ENCODE peak calls at places on chromosomes 1 and 21, in four cellular contexts. Z is ovary, N is heart right ventricle, Y is cardiac muscle cell. S is an unnamed sample. For H3K9me3 and H3K4me1, the result is how much of the 10 kb centered on the place peaks cover.

GRCh38 chr1:225447649-225448048 is 19.8 kb upstream of the LBR start:
- DNase-seq in N (no peak), Z (peak), Y (peak), S (no peak)

GRCh38 chr1:43370564-43370963 is 2.8 kb upstream of the ELOVL1 start:
- DNase-seq in N (no peak), Y (no peak), Z (no peak), S (no peak)

GRCh38 chr1:19311503-19311930 is 427 bp downstream of the AKR7A2 start:
- DNase-seq in Z (no peak), Y (no peak), N (no peak), S (no peak)

GRCh38 chr1:169528214-169529067 is 42.7 kb upstream of the SLC19A2 start:
- DNase-seq in Z (no peak), Y (no peak), N (no peak), S (no peak)

GRCh38 chr1:182642461-182642860 is 38.3 kb upstream of the RGS16 start:
- DNase-seq in Z (no peak), N (no peak), Y (no peak), S (no peak)

GRCh38 chr1:5770981-5771765 is 221.1 kb downstream of the NPHP4 start:
- DNase-seq in N (no peak), Y (peak), Z (peak), S (no peak)

GRCh38 chr1:202959276-202959620 is 1.1 kb upstream of the ADIPOR1 start:
- DNase-seq in N (no peak), Z (no peak), Y (no peak), S (no peak)

GRCh38 chr1:30706528-30706927 is 16.9 kb downstream of the MATN1 start:
- DNase-seq in Y (peak), N (peak), Z (no peak), S (no peak)

GRCh38 chr21:26966978-26967913 is at the start of gene ADAMTS5:
- DNase-seq in Y (peak), Z (peak), N (peak), S (no peak)

GRCh38 chr21:24290151-24290833 is 1317.0 kb downstream of the MRPL39 start:
- DNase-seq in Z (no peak), N (no peak), Y (no peak), S (no peak)

GRCh38 chr1:232599178-232600041 is 30.5 kb downstream of the SIPA1L2 start:
- DNase-seq in Y (no peak), N (no peak), Z (no peak), S (no peak)

GRCh38 chr1:198776602-198777029 is 137.8 kb downstream of the PTPRC start:
- DNase-seq in N (peak), Y (peak), Z (no peak), S (no peak)

GRCh38 chr1:86318431-86318830 is 77.7 kb downstream of the ODF2L start:
- DNase-seq in Y (no peak), N (no peak), Z (no peak), S (no peak)

GRCh38 chr1:39409055-39409816 is 82.2 kb upstream of the BMP8A start:
- DNase-seq in Z (peak), N (peak), Y (peak), S (no peak)
- H3K9me3 ChIP-seq in Z (under half), N (under half), Y (under half), S (under half)

GRCh38 chr21:41429925-41430491 is 4.0 kb downstream of the MX1 start:
- DNase-seq in N (no peak), Y (no peak), Z (no peak), S (no peak)

GRCh38 chr21:41428847-41429246 is 2.8 kb downstream of the MX1 start:
- DNase-seq in Y (no peak), Z (no peak), N (no peak), S (no peak)

GRCh38 chr21:41428311-41428710 is 2.3 kb downstream of the MX1 start:
- DNase-seq in Z (no peak), Y (no peak), N (no peak), S (no peak)

GRCh38 chr21:41427556-41427955 is 1.5 kb downstream of the MX1 start:
- DNase-seq in N (no peak), Z (no peak), Y (no peak), S (no peak)

GRCh38 chr21:41429305-41429704 is 3.3 kb downstream of the MX1 start:
- DNase-seq in Z (no peak), N (no peak), Y (no peak), S (no peak)
- H3K4me1 ChIP-seq in Z (under half), N (under half), Y (under half), S (under half)

GRCh38 chr1:152683846-152684245 is 2.1 kb upstream of the LCE2B start:
- DNase-seq in Y (no peak), Z (no peak), N (no peak), S (no peak)

DNA sequence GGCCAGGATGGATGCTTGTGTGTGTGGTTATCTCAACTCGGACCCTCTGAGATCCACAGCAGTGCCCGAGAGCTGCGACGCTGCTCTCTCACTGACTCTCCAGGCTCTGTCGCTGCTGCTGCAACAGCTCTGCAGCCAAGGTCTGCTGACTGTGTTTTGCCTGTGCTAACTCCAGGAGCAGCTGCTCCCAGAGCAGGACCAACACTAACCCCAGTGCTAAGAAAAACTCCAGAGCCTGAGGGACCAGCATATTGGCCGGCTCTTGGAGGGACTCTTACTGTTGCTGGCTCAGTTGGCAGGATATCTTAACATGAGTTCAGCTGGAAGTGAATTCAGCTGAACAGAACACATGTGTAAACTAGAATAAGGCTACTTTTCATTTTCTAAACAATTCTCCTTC is 4.4 kb downstream of the LCE2C start:
- DNase-seq in Y (no peak), Z (no peak), N (no peak), S (no peak)
- H3K9me3 ChIP-seq in Y (under half), Z (under half), N (under half), S (under half)

GRCh38 chr1:167752219-167752985 is 30.6 kb downstream of the MPZL1 start:
- DNase-seq in Z (no peak), N (no peak), Y (no peak), S (no peak)

GRCh38 chr1:167756760-167757405 is 35.1 kb downstream of the MPZL1 start:
- DNase-seq in Y (peak), N (peak), Z (no peak), S (no peak)

GRCh38 chr1:167757433-167758309 is 35.9 kb downstream of the MPZL1 start:
- DNase-seq in Z (no peak), N (no peak), Y (no peak), S (no peak)

GRCh38 chr1:167750641-167751040 is 28.9 kb downstream of the MPZL1 start:
- DNase-seq in Y (no peak), N (no peak), Z (no peak), S (no peak)

DNA sequence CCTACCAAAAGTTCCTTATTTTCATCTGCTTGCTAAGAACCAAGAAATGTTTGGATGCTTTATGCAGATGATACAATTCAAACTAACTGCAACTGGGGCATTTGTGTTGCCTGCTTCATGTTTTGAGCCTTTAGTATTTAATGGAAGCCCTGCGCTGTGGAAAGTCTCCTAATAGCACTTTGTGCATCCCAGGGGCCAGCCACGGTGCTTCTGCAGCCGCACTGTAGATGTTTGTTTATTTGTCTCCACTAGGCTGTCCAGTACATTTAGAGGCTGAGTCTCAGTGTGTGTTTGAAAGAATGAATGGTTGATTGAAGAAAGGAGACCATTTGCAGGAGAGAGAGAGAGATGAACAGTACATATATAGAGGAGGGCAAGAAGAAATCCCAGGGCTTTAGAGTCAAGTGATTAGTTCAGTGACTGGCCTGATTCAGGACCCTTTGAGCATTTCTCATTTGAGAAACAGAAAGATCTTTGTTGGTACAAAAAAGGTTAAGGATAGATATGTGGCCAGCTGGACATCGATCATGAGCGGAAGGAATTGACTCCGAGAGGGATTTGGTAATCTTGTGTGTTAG is 33.9 kb downstream of the MPZL1 start:
- DNase-seq in Z (no peak), N (no peak), Y (no peak), S (no peak)
- H3K4me1 ChIP-seq in Z (under half), N (under half), Y (under half), S (under half)

GRCh38 chr21:21383126-21383525 is 384.9 kb downstream of the NCAM2 start:
- DNase-seq in Y (peak), N (peak), Z (no peak), S (no peak)
- H3K9me3 ChIP-seq in Y (under half), N (under half), Z (under half), S (under half)

GRCh38 chr1:145986551-145986950 is 9.8 kb downstream of the TXNIP start:
- DNase-seq in Y (no peak), Z (no peak), N (no peak), S (no peak)

GRCh38 chr1:145983959-145984830 is 12.2 kb downstream of the TXNIP start:
- DNase-seq in N (no peak), Z (peak), Y (no peak), S (no peak)

GRCh38 chr1:145983206-145983675 is 13.1 kb downstream of the TXNIP start:
- DNase-seq in N (no peak), Z (peak), Y (no peak), S (no peak)

GRCh38 chr1:145985502-145986439 is 10.6 kb downstream of the TXNIP start:
- DNase-seq in Z (no peak), Y (peak), N (peak), S (no peak)

DNA sequence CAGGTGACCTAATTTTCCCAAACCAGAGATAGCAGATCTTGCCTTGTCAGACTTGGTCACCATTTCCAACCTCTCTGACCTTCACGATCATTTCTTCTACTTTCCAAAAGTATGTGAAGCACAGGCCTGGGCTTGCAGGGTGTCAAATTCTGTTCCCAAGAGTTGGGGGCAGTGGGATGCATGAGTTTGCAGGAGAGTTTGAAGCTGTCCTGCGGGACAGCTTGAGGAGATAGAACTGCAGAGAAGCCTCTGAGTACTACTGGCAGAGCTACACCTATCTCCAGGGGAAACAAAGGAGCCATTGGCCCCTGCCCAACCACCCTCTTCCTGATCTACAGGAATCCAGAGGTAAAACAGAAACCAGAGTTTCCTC is 11.3 kb downstream of the TXNIP start:
- DNase-seq in Y (no peak), Z (no peak), N (no peak), S (no peak)
- H3K4me1 ChIP-seq in Y (half or more), Z (under half), N (half or more), S (under half)

DNA sequence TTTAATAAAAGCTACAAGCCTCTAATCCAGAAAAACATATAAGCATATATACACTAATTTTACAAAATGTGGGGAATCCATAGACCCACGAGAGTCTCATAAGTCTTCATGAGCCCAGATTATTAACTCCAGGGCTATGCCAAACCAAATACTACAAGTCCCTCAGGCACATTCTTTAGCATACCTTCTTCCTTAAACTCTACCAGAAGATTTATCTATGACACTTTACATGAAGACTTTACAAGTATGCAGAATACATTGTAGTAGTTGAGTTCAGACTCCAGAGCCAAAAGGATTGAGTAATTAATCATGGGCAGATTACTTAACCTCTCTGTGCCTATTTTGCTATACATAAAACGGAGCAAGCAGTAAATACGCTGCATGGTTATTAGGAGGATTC is 793.7 kb upstream of the ADGRL2 start:
- DNase-seq in Z (no peak), N (no peak), Y (no peak), S (no peak)
- H3K9me3 ChIP-seq in Z (under half), N (under half), Y (under half), S (under half)

GRCh38 chr1:204473415-204473965 is 21.1 kb downstream of the PIK3C2B start:
- DNase-seq in N (no peak), Y (no peak), Z (no peak), S (no peak)

GRCh38 chr1:204478166-204478899 is 16.3 kb downstream of the PIK3C2B start:
- DNase-seq in Y (no peak), N (no peak), Z (no peak), S (no peak)

GRCh38 chr1:204476563-204476962 is 18.0 kb downstream of the PIK3C2B start:
- DNase-seq in Y (no peak), Z (no peak), N (no peak), S (no peak)

GRCh38 chr1:204477036-204477740 is 17.4 kb downstream of the PIK3C2B start:
- DNase-seq in N (no peak), Z (no peak), Y (no peak), S (no peak)

DNA sequence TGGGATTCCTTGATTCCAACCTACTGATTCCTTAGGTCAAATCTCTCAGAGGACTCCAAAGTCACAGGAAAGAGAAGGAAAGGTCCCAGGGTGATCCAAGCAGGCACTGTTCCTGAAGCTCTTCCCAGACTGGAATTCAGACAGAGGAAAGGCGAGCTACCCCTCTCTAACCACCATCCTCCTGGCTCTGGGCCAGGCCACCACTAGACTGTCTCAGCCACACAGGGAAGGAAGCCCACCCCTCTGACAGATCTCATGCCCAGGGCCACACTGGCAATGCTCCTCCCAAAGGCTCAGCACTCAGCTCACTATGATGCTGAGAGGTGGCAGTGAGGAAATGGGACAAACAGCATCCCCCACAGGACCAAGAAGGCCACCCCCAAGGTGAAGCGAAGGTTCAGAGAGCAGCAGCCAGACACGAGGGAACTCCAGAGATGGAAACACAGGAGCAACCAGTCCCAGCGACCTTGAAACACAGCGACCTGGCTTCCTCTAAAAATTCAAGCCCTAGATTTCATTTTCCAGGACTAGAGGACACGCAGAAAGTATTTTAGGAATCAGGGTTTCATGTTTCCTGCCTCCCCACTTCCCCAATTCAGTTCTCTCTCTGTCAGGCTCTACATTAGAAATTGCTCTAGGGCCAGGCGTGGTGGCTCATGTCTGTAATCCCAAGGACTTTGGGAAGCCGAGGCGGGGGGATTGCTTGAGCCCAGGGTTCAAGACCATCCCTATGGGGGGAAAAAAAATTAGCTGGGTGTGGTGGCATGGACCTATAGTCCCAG is 18.8 kb downstream of the PIK3C2B start:
- DNase-seq in N (no peak), Z (no peak), Y (no peak), S (no peak)
- H3K4me1 ChIP-seq in N (half or more), Z (under half), Y (under half), S (under half)

S was measured in iPS DF 6.9.